ENCODE peak calls at places on chromosomes 1 and 21, in five cellular contexts. T is uterus, Q is H9, F is cardiac fibroblast, O is fibroblast of pulmonary artery. X is an unnamed sample.

GRCh38 chr1:147292635-147293251 is 50.3 kb downstream of the CHD1L start:
- DNase-seq in T (peak; percentile 27), Q (no peak), F (peak; percentile 97), O (peak; percentile 87), X (peak; percentile 69)

GRCh38 chr1:224014328-224014649 is 99.6 kb upstream of the FBXO28 start:
- DNase-seq in T (no peak), Q (no peak), F (peak; percentile 10), O (no peak), X (peak; percentile 3)

GRCh38 chr1:109275706-109276345 is 7.1 kb downstream of the PSRC1 start:
- DNase-seq in T (no peak), Q (no peak), F (peak; percentile 46), O (no peak), X (no peak)

GRCh38 chr1:201728731-201729130 is 100.2 kb upstream of the IPO9 start:
- DNase-seq in T (no peak), Q (no peak), F (no peak), O (no peak), X (no peak)

GRCh38 chr21:37204580-37204979 is 62.6 kb downstream of the VPS26C start:
- DNase-seq in T (no peak), Q (no peak), F (no peak), O (peak; percentile 24), X (no peak)

GRCh38 chr1:2322065-2322571 is 69.2 kb downstream of the MORN1 start:
- DNase-seq in T (peak; percentile 82), Q (peak; percentile 61), F (peak; percentile 78), O (peak; percentile 91), X (no peak)

GRCh38 chr1:91883470-91883869 is 2.5 kb downstream of the TGFBR3 start:
- DNase-seq in T (no peak), Q (no peak), F (peak; percentile 70), O (peak; percentile 67), X (peak; percentile 49)

GRCh38 chr1:201503397-201504176 is 3.3 kb downstream of the CSRP1 start:
- DNase-seq in T (peak; percentile 95), Q (peak; percentile 67), F (peak; percentile 99), O (peak; percentile 99), X (peak; percentile 92)

DNA sequence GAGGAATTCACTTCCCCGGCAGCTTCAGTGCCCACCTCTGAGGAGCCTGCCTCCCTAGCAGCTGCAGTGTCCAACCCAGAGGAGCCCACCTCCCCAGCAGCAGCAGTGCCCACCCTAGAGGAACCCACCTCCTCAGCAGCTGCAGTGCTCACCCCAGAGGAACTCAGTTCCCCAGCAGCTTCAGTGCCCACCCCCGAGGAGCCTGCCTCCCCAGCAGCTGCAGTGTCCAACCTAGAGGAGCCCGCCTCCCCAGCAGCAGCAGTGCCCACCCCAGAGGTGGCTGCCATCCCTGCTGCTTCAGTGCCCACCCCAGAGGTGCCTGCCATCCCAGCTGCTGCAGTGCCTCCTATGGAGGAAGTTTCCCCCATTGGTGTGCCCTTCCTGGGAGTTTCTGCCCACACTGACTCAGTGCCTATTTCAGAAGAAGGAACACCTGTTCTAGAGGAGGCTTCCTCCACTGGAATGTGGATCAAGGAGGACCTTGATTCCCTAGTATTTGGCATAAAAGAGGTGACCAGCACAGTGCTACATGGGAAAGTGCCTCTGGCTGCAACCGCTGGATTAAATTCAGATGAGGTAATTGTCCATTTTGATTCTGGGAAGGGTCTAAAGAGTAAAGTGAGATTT is 77.4 kb upstream of the BMP8A start:
- DNase-seq in T (no peak), Q (no peak), F (no peak), O (no peak), X (no peak)
- TF ChIP-seq CTCF in T (no peak), Q (no peak), F (no peak), O (no peak), X (no peak)

GRCh38 chr1:4027008-4027407 is 126.9 kb upstream of the C1orf174 start:
- DNase-seq in T (no peak), Q (no peak), F (no peak), O (no peak), X (no peak)
- TF ChIP-seq CTCF in T (no peak), Q (no peak), F (no peak), O (no peak), X (no peak)

GRCh38 chr1:21030201-21030600 is 146.5 kb downstream of the EIF4G3 start:
- DNase-seq in T (no peak), Q (no peak), F (no peak), O (no peak), X (no peak)

GRCh38 chr1:21024918-21025317 is 151.8 kb downstream of the EIF4G3 start:
- DNase-seq in T (no peak), Q (no peak), F (no peak), O (no peak), X (no peak)

GRCh38 chr1:21022279-21023040 is 154.2 kb downstream of the EIF4G3 start:
- DNase-seq in T (peak; percentile 83), Q (no peak), F (peak; percentile 99), O (peak; percentile 99), X (peak; percentile 95)

GRCh38 chr1:21028520-21029145 is 148.1 kb downstream of the EIF4G3 start:
- DNase-seq in T (no peak), Q (no peak), F (no peak), O (no peak), X (no peak)

GRCh38 chr1:21027805-21028204 is 148.9 kb downstream of the EIF4G3 start:
- DNase-seq in T (no peak), Q (no peak), F (peak; percentile 40), O (peak; percentile 45), X (no peak)
- TF ChIP-seq CTCF in T (no peak), Q (no peak), F (no peak), O (no peak), X (no peak)

GRCh38 chr1:152461544-152461943 is 47.5 kb upstream of the CRNN start:
- DNase-seq in T (peak; percentile 18), Q (no peak), F (peak; percentile 81), O (peak; percentile 75), X (peak; percentile 87)
- TF ChIP-seq CTCF in T (peak; percentile 8), Q (peak; percentile 58), F (peak; percentile 60), O (peak; percentile 65), X (peak; percentile 77)

DNA sequence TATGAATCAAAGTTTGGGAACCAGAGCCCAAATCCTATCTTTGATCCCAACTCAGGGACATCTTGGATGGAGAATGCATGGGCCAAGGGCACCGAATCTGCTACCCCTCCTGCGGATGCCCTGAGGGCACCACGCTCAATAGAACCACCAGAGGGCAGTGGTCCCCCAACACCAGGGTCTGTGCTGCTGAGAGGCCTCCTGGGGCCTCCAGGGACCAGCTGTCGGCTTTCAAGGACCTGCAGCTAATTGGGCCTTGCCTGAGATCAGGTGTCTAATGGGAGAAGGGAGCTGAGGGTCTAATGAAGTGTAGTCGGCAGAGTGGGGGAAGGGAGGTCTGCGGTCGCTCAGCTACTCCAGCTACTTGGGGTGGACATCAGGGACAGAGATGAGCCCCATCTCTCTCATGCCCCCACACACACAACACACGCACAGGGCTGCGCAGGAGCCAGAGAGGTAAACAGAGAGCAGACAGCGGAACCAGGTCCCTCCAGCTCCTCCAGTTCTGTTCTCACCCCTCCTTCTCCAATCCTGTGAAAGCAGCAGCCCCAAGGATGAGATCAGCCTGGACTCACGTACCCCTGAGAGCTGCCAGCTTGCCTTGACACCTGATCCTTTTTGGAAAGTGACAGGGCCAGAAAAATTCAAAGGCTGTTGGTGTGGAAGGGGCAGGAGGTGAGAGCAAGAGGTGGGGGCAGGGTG is 34.9 kb upstream of the PPP1R15B start:
- DNase-seq in T (peak; percentile 64), Q (peak; percentile 93), F (peak; percentile 58), O (peak; percentile 74), X (peak; percentile 65)
- TF ChIP-seq CTCF in T (peak; percentile 78), Q (peak; percentile 72), F (peak; percentile 77), O (peak; percentile 78), X (peak; percentile 49)